ENCODE peak calls at places on chromosomes 12 and 14, in ten cellular contexts. One of them, this sample, is unnamed.
A peak's percentile ranks its signal among the peaks of the same experiment; 100 is the strongest.

GRCh38 chr12:3252416-3252815 is 175.2 kb downstream of the TSPAN9 start:
- DNase-seq in sigmoid colon: peak; percentile 98
- DNase-seq in uterus: peak; percentile 92
- DNase-seq in K562: no peak
- DNase-seq in heart left ventricle: peak; percentile 96
- DNase-seq in GM12891: no peak
- DNase-seq in A549: no peak
- DNase-seq in HCT116: no peak
- DNase-seq in esophagus squamous epithelium: no peak
- DNase-seq in IMR-90: peak; percentile 74
- DNase-seq in this sample: no peak

GRCh38 chr14:21049263-21049662 is 7.1 kb downstream of the RNASE7 start:
- DNase-seq in sigmoid colon: no peak
- DNase-seq in uterus: no peak
- DNase-seq in K562: no peak
- DNase-seq in heart left ventricle: no peak
- DNase-seq in GM12891: no peak
- DNase-seq in A549: no peak
- DNase-seq in HCT116: no peak
- DNase-seq in esophagus squamous epithelium: no peak
- DNase-seq in IMR-90: peak; percentile 59
- DNase-seq in this sample: no peak

GRCh38 chr12:74780458-74781241 is 243.0 kb downstream of the ATXN7L3B start:
- DNase-seq in sigmoid colon: no peak
- DNase-seq in uterus: no peak
- DNase-seq in K562: no peak
- DNase-seq in heart left ventricle: no peak
- DNase-seq in GM12891: no peak
- DNase-seq in A549: no peak
- DNase-seq in HCT116: no peak
- DNase-seq in esophagus squamous epithelium: no peak
- DNase-seq in IMR-90: peak; percentile 46
- DNase-seq in this sample: peak; percentile 9

GRCh38 chr12:121911824-121912585 is 6.4 kb upstream of the CFAP251 start:
- DNase-seq in sigmoid colon: no peak
- DNase-seq in uterus: no peak
- DNase-seq in K562: no peak
- DNase-seq in heart left ventricle: no peak
- DNase-seq in GM12891: no peak
- DNase-seq in A549: no peak
- DNase-seq in HCT116: no peak
- DNase-seq in esophagus squamous epithelium: no peak
- DNase-seq in IMR-90: no peak
- DNase-seq in this sample: no peak

GRCh38 chr14:72573725-72574426 is 320.0 kb downstream of the DPF3 start:
- DNase-seq in sigmoid colon: no peak
- DNase-seq in uterus: no peak
- DNase-seq in K562: no peak
- DNase-seq in heart left ventricle: no peak
- DNase-seq in GM12891: no peak
- DNase-seq in A549: no peak
- DNase-seq in HCT116: no peak
- DNase-seq in esophagus squamous epithelium: no peak
- DNase-seq in IMR-90: no peak
- DNase-seq in this sample: no peak

GRCh38 chr12:65100140-65100539 is 21.0 kb downstream of the WIF1 start:
- DNase-seq in sigmoid colon: no peak
- DNase-seq in uterus: no peak
- DNase-seq in K562: no peak
- DNase-seq in heart left ventricle: no peak
- DNase-seq in GM12891: no peak
- DNase-seq in A549: no peak
- DNase-seq in HCT116: no peak
- DNase-seq in esophagus squamous epithelium: no peak
- DNase-seq in IMR-90: no peak
- DNase-seq in this sample: no peak

GRCh38 chr14:60311417-60311816 is 62.4 kb downstream of the PPM1A start:
- DNase-seq in sigmoid colon: no peak
- DNase-seq in uterus: no peak
- DNase-seq in K562: peak; percentile 35
- DNase-seq in heart left ventricle: no peak
- DNase-seq in GM12891: no peak
- DNase-seq in A549: no peak
- DNase-seq in HCT116: no peak
- DNase-seq in esophagus squamous epithelium: no peak
- DNase-seq in IMR-90: peak; percentile 66
- DNase-seq in this sample: no peak

GRCh38 chr12:113479193-113479577 is 7.5 kb upstream of the LHX5 start:
- DNase-seq in sigmoid colon: no peak
- DNase-seq in uterus: no peak
- DNase-seq in K562: no peak
- DNase-seq in heart left ventricle: no peak
- DNase-seq in GM12891: no peak
- DNase-seq in A549: no peak
- DNase-seq in HCT116: no peak
- DNase-seq in esophagus squamous epithelium: no peak
- DNase-seq in IMR-90: no peak
- DNase-seq in this sample: no peak

GRCh38 chr12:34598851-34599529 is 576.7 kb downstream of the ALG10 start:
- DNase-seq in sigmoid colon: peak; percentile 15
- DNase-seq in uterus: no peak
- DNase-seq in K562: no peak
- DNase-seq in heart left ventricle: no peak
- DNase-seq in GM12891: no peak
- DNase-seq in A549: no peak
- DNase-seq in HCT116: no peak
- DNase-seq in esophagus squamous epithelium: no peak
- DNase-seq in IMR-90: no peak
- DNase-seq in this sample: no peak

GRCh38 chr14:63237791-63238190 is 33.5 kb downstream of the RHOJ start:
- DNase-seq in sigmoid colon: no peak
- DNase-seq in uterus: no peak
- DNase-seq in K562: no peak
- DNase-seq in heart left ventricle: no peak
- DNase-seq in GM12891: no peak
- DNase-seq in A549: no peak
- DNase-seq in HCT116: no peak
- DNase-seq in esophagus squamous epithelium: no peak
- DNase-seq in IMR-90: no peak
- DNase-seq in this sample: no peak

GRCh38 chr14:51548187-51548586 is 103.5 kb upstream of the FRMD6 start:
- DNase-seq in sigmoid colon: no peak
- DNase-seq in uterus: no peak
- DNase-seq in K562: no peak
- DNase-seq in heart left ventricle: no peak
- DNase-seq in GM12891: no peak
- DNase-seq in A549: no peak
- DNase-seq in HCT116: no peak
- DNase-seq in esophagus squamous epithelium: no peak
- DNase-seq in IMR-90: no peak
- DNase-seq in this sample: no peak

GRCh38 chr12:120257041-120257821 is 8.3 kb downstream of the PXN start:
- DNase-seq in sigmoid colon: peak; percentile 83
- DNase-seq in uterus: peak; percentile 78
- DNase-seq in K562: no peak
- DNase-seq in heart left ventricle: peak; percentile 80
- DNase-seq in GM12891: no peak
- DNase-seq in A549: no peak
- DNase-seq in HCT116: no peak
- DNase-seq in esophagus squamous epithelium: no peak
- DNase-seq in IMR-90: peak; percentile 93
- DNase-seq in this sample: peak; percentile 57
- TF ChIP-seq POLR2A in sigmoid colon: no peak
- TF ChIP-seq POLR2A in uterus: peak; percentile 47
- TF ChIP-seq POLR2A in K562: no peak
- TF ChIP-seq POLR2A in heart left ventricle: peak; percentile 33
- TF ChIP-seq POLR2A in GM12891: no peak
- TF ChIP-seq POLR2A in A549: no peak
- TF ChIP-seq POLR2A in HCT116: no peak
- TF ChIP-seq POLR2A in esophagus squamous epithelium: no peak
- TF ChIP-seq POLR2A in IMR-90: no peak
- TF ChIP-seq POLR2A in this sample: no peak

GRCh38 chr14:103519837-103520212 is 2.8 kb downstream of the CKB start:
- DNase-seq in sigmoid colon: peak; percentile 76
- DNase-seq in uterus: peak; percentile 45
- DNase-seq in K562: peak; percentile 44
- DNase-seq in heart left ventricle: no peak
- DNase-seq in GM12891: no peak
- DNase-seq in A549: no peak
- DNase-seq in HCT116: no peak
- DNase-seq in esophagus squamous epithelium: no peak
- DNase-seq in IMR-90: no peak
- DNase-seq in this sample: no peak

GRCh38 chr14:103521438-103521961 is 1.1 kb downstream of the CKB start:
- DNase-seq in sigmoid colon: no peak
- DNase-seq in uterus: no peak
- DNase-seq in K562: peak; percentile 67
- DNase-seq in heart left ventricle: no peak
- DNase-seq in GM12891: no peak
- DNase-seq in A549: no peak
- DNase-seq in HCT116: no peak
- DNase-seq in esophagus squamous epithelium: no peak
- DNase-seq in IMR-90: no peak
- DNase-seq in this sample: no peak

GRCh38 chr14:103522028-103522581 is 525 bp downstream of the CKB start:
- DNase-seq in sigmoid colon: peak; percentile 81
- DNase-seq in uterus: peak; percentile 56
- DNase-seq in K562: peak; percentile 48
- DNase-seq in heart left ventricle: no peak
- DNase-seq in GM12891: no peak
- DNase-seq in A549: no peak
- DNase-seq in HCT116: no peak
- DNase-seq in esophagus squamous epithelium: no peak
- DNase-seq in IMR-90: no peak
- DNase-seq in this sample: no peak

GRCh38 chr14:103520269-103520656 is 2.4 kb downstream of the CKB start:
- DNase-seq in sigmoid colon: no peak
- DNase-seq in uterus: no peak
- DNase-seq in K562: no peak
- DNase-seq in heart left ventricle: no peak
- DNase-seq in GM12891: no peak
- DNase-seq in A549: no peak
- DNase-seq in HCT116: no peak
- DNase-seq in esophagus squamous epithelium: no peak
- DNase-seq in IMR-90: no peak
- DNase-seq in this sample: no peak

GRCh38 chr14:103520657-103521437 is 1.8 kb downstream of the CKB start:
- DNase-seq in sigmoid colon: peak; percentile 95
- DNase-seq in uterus: peak; percentile 86
- DNase-seq in K562: peak; percentile 88
- DNase-seq in heart left ventricle: peak; percentile 83
- DNase-seq in GM12891: peak; percentile 79
- DNase-seq in A549: peak; percentile 81
- DNase-seq in HCT116: peak; percentile 53
- DNase-seq in esophagus squamous epithelium: no peak
- DNase-seq in IMR-90: peak; percentile 40
- DNase-seq in this sample: peak; percentile 77
- TF ChIP-seq POLR2A in sigmoid colon: peak; percentile 22
- TF ChIP-seq POLR2A in uterus: no peak
- TF ChIP-seq POLR2A in K562: no peak
- TF ChIP-seq POLR2A in heart left ventricle: no peak
- TF ChIP-seq POLR2A in GM12891: no peak
- TF ChIP-seq POLR2A in A549: peak; percentile 19
- TF ChIP-seq POLR2A in HCT116: no peak
- TF ChIP-seq POLR2A in esophagus squamous epithelium: peak; percentile 20
- TF ChIP-seq POLR2A in IMR-90: no peak
- TF ChIP-seq POLR2A in this sample: no peak

GRCh38 chr14:75675265-75675960 is 14.4 kb downstream of the TTLL5 start:
- DNase-seq in sigmoid colon: no peak
- DNase-seq in uterus: no peak
- DNase-seq in K562: no peak
- DNase-seq in heart left ventricle: no peak
- DNase-seq in GM12891: no peak
- DNase-seq in A549: no peak
- DNase-seq in HCT116: no peak
- DNase-seq in esophagus squamous epithelium: no peak
- DNase-seq in IMR-90: no peak
- DNase-seq in this sample: no peak

GRCh38 chr14:75667099-75667498 is 6.1 kb downstream of the TTLL5 start:
- DNase-seq in sigmoid colon: no peak
- DNase-seq in uterus: no peak
- DNase-seq in K562: no peak
- DNase-seq in heart left ventricle: no peak
- DNase-seq in GM12891: no peak
- DNase-seq in A549: no peak
- DNase-seq in HCT116: no peak
- DNase-seq in esophagus squamous epithelium: no peak
- DNase-seq in IMR-90: no peak
- DNase-seq in this sample: no peak

GRCh38 chr14:75673345-75673744 is 12.3 kb downstream of the TTLL5 start:
- DNase-seq in sigmoid colon: no peak
- DNase-seq in uterus: no peak
- DNase-seq in K562: no peak
- DNase-seq in heart left ventricle: no peak
- DNase-seq in GM12891: no peak
- DNase-seq in A549: no peak
- DNase-seq in HCT116: no peak
- DNase-seq in esophagus squamous epithelium: no peak
- DNase-seq in IMR-90: no peak
- DNase-seq in this sample: no peak

GRCh38 chr14:75672588-75673192 is 11.6 kb downstream of the TTLL5 start:
- DNase-seq in sigmoid colon: no peak
- DNase-seq in uterus: no peak
- DNase-seq in K562: no peak
- DNase-seq in heart left ventricle: no peak
- DNase-seq in GM12891: no peak
- DNase-seq in A549: no peak
- DNase-seq in HCT116: no peak
- DNase-seq in esophagus squamous epithelium: no peak
- DNase-seq in IMR-90: no peak
- DNase-seq in this sample: no peak
- TF ChIP-seq POLR2A in sigmoid colon: no peak
- TF ChIP-seq POLR2A in uterus: no peak
- TF ChIP-seq POLR2A in K562: no peak
- TF ChIP-seq POLR2A in heart left ventricle: no peak
- TF ChIP-seq POLR2A in GM12891: no peak
- TF ChIP-seq POLR2A in A549: no peak
- TF ChIP-seq POLR2A in HCT116: no peak
- TF ChIP-seq POLR2A in esophagus squamous epithelium: no peak
- TF ChIP-seq POLR2A in IMR-90: no peak
- TF ChIP-seq POLR2A in this sample: no peak

GRCh38 chr12:13196302-13196921 is at the start of gene EMP1:
- DNase-seq in sigmoid colon: peak; percentile 98
- DNase-seq in uterus: peak; percentile 99
- DNase-seq in K562: no peak
- DNase-seq in heart left ventricle: peak; percentile 96
- DNase-seq in GM12891: no peak
- DNase-seq in A549: peak; percentile 84
- DNase-seq in HCT116: peak; percentile 98
- DNase-seq in esophagus squamous epithelium: peak; percentile 50
- DNase-seq in IMR-90: peak; percentile 100
- DNase-seq in this sample: peak; percentile 44
- TF ChIP-seq POLR2A in sigmoid colon: peak; percentile 72
- TF ChIP-seq POLR2A in uterus: peak; percentile 68
- TF ChIP-seq POLR2A in K562: no peak
- TF ChIP-seq POLR2A in heart left ventricle: peak; percentile 70
- TF ChIP-seq POLR2A in GM12891: no peak
- TF ChIP-seq POLR2A in A549: no peak
- TF ChIP-seq POLR2A in HCT116: no peak
- TF ChIP-seq POLR2A in esophagus squamous epithelium: peak; percentile 97
- TF ChIP-seq POLR2A in IMR-90: peak; percentile 99
- TF ChIP-seq POLR2A in this sample: peak; percentile 45

GRCh38 chr12:7091660-7092228 is 501 bp downstream of the C1R start:
- DNase-seq in sigmoid colon: peak; percentile 87
- DNase-seq in uterus: peak; percentile 62
- DNase-seq in K562: no peak
- DNase-seq in heart left ventricle: peak; percentile 74
- DNase-seq in GM12891: peak; percentile 18
- DNase-seq in A549: no peak
- DNase-seq in HCT116: no peak
- DNase-seq in esophagus squamous epithelium: no peak
- DNase-seq in IMR-90: no peak
- DNase-seq in this sample: no peak
- TF ChIP-seq POLR2A in sigmoid colon: no peak
- TF ChIP-seq POLR2A in uterus: no peak
- TF ChIP-seq POLR2A in K562: no peak
- TF ChIP-seq POLR2A in heart left ventricle: no peak
- TF ChIP-seq POLR2A in GM12891: no peak
- TF ChIP-seq POLR2A in A549: peak; percentile 12
- TF ChIP-seq POLR2A in HCT116: no peak
- TF ChIP-seq POLR2A in esophagus squamous epithelium: no peak
- TF ChIP-seq POLR2A in IMR-90: no peak
- TF ChIP-seq POLR2A in this sample: no peak